ENCODE peak calls at places on chromosomes 2 and 18, in six cellular contexts. D is glutamatergic neuron; R is T1000; J is HT-29; S is activated CD4-positive, alpha-beta T cell treated with anti-CD3 and anti-CD28 coated beads, Interleukin-2, amount 10 ng/mL, durations not matched to agents 24 days and 14 days; G is uterus. F is an unnamed sample.
A peak's percentile ranks its signal among the peaks of the same experiment; 100 is the strongest.

GRCh38 chr18:26978812-26979341 is 113.4 kb upstream of the AQP4 start:
- DNase-seq in R (no peak), G (no peak), D (no peak), J (no peak), S (no peak), F (no peak)

GRCh38 chr2:50391553-50391952 is 640.4 kb downstream of the NRXN1 start:
- DNase-seq in J (no peak), R (no peak), S (no peak), D (no peak), G (no peak), F (no peak)

GRCh38 chr2:206084870-206085741 is 868 bp downstream of the INO80D start:
- DNase-seq in S (peak; percentile 86), G (peak; percentile 31), D (peak; percentile 45), R (peak; percentile 32), J (peak; percentile 16), F (no peak)

GRCh38 chr2:174334781-174335604 is at the start of gene SP9:
- DNase-seq in J (peak; percentile 35), S (peak; percentile 73), R (peak; percentile 57), G (no peak), D (peak; percentile 78), F (no peak)

GRCh38 chr2:84201158-84201557 is 257.9 kb downstream of the SUCLG1 start:
- DNase-seq in G (no peak), J (no peak), S (no peak), D (no peak), R (no peak), F (no peak)

GRCh38 chr2:11710632-11711381 is 35.6 kb upstream of the LPIN1 start:
- DNase-seq in D (no peak), G (no peak), R (no peak), J (no peak), S (no peak), F (no peak)

GRCh38 chr2:28613616-28614501 is 118.0 kb downstream of the PLB1 start:
- DNase-seq in S (peak; percentile 85), J (no peak), R (no peak), D (no peak), G (no peak), F (no peak)

GRCh38 chr2:20534913-20535801 is 88.3 kb downstream of the RHOB start:
- DNase-seq in J (no peak), S (no peak), D (no peak), G (no peak), R (no peak), F (no peak)

F was measured in SK-N-MC.